ENCODE peak calls at places on chromosomes 11 and 22, in four cellular contexts. N, S, V and Y are unnamed samples.

GRCh38 chr22:29348956-29349355 is 33.5 kb upstream of the RASL10A start:
- DNase-seq in S (no peak), N (no peak), V (no peak), Y (peak; percentile 55)

GRCh38 chr22:37274380-37274862 is 7.9 kb upstream of the CYTH4 start:
- DNase-seq in S (no peak), N (no peak), V (no peak), Y (no peak)

GRCh38 chr11:134476435-134477021 is 64.5 kb upstream of the B3GAT1 start:
- DNase-seq in V (no peak), N (peak; percentile 4), S (peak; percentile 5), Y (peak; percentile 30)

GRCh38 chr11:13011366-13012036 is 2.4 kb downstream of the RASSF10 start:
- DNase-seq in V (no peak), N (no peak), S (no peak), Y (peak; percentile 6)

GRCh38 chr11:131136476-131136875 is 220.2 kb upstream of the SNX19 start:
- DNase-seq in S (peak; percentile 52), V (peak; percentile 7), N (no peak), Y (peak; percentile 30)

GRCh38 chr11:69909561-69910518 is 90.6 kb upstream of the FGF3 start:
- DNase-seq in N (no peak), S (peak; percentile 22), V (no peak), Y (no peak)

GRCh38 chr11:41508121-41508520 is 48.7 kb upstream of the LRRC4C start:
- DNase-seq in V (no peak), S (no peak), N (no peak), Y (no peak)

GRCh38 chr22:20456064-20456721 is 18.6 kb upstream of the SCARF2 start:
- DNase-seq in S (peak; percentile 93), V (peak; percentile 87), N (peak; percentile 68), Y (peak; percentile 78)

GRCh38 chr11:3849297-3849874 is 6.1 kb upstream of the STIM1 start:
- DNase-seq in V (peak; percentile 39), N (no peak), S (peak; percentile 67), Y (peak; percentile 46)